ENCODE peak calls at places on chromosomes 11 and 22, in six cellular contexts. One of them, this sample, is unnamed.

GRCh38 chr11:43515090-43515489 is 156.4 kb downstream of the TTC17 start:
- DNase-seq in GM12878: no peak
- DNase-seq in GM23338: peak
- DNase-seq in HepG2: peak
- DNase-seq in H1: no peak
- DNase-seq in WTC11: peak
- DNase-seq in this sample: peak

GRCh38 chr11:70526116-70527045 is 128.1 kb downstream of the CTTN start:
- DNase-seq in HepG2: no peak
- DNase-seq in WTC11: no peak
- DNase-seq in H1: no peak
- DNase-seq in GM23338: no peak
- DNase-seq in GM12878: no peak
- DNase-seq in this sample: no peak

GRCh38 chr11:31045335-31045734 is 324.2 kb downstream of the DCDC1 start:
- DNase-seq in GM12878: no peak
- DNase-seq in GM23338: peak
- DNase-seq in H1: no peak
- DNase-seq in WTC11: no peak
- DNase-seq in HepG2: peak
- DNase-seq in this sample: no peak

GRCh38 chr11:133040289-133040893 is 491.9 kb downstream of the OPCML start:
- DNase-seq in WTC11: no peak
- DNase-seq in H1: peak
- DNase-seq in GM23338: no peak
- DNase-seq in GM12878: no peak
- DNase-seq in HepG2: no peak
- DNase-seq in this sample: no peak

GRCh38 chr11:1857064-1857463 is 4.2 kb downstream of the LSP1 start:
- DNase-seq in HepG2: no peak
- DNase-seq in H1: no peak
- DNase-seq in GM12878: no peak
- DNase-seq in GM23338: no peak
- DNase-seq in WTC11: no peak
- DNase-seq in this sample: no peak

GRCh38 chr11:46127150-46127638 is 5.9 kb upstream of the PHF21A start:
- DNase-seq in GM12878: no peak
- DNase-seq in WTC11: no peak
- DNase-seq in HepG2: peak
- DNase-seq in H1: no peak
- DNase-seq in GM23338: peak
- DNase-seq in this sample: peak

GRCh38 chr11:72595292-72595684 is 78.9 kb downstream of the PDE2A start:
- DNase-seq in WTC11: no peak
- DNase-seq in GM12878: no peak
- DNase-seq in HepG2: no peak
- DNase-seq in GM23338: peak
- DNase-seq in H1: no peak
- DNase-seq in this sample: no peak

GRCh38 chr11:97567801-97568200 is 1178.0 kb downstream of the JRKL start:
- DNase-seq in WTC11: no peak
- DNase-seq in HepG2: no peak
- DNase-seq in GM12878: no peak
- DNase-seq in H1: no peak
- DNase-seq in GM23338: no peak
- DNase-seq in this sample: no peak

GRCh38 chr11:12159351-12160099 is 49.1 kb downstream of the MICAL2 start:
- DNase-seq in GM12878: no peak
- DNase-seq in GM23338: no peak
- DNase-seq in H1: no peak
- DNase-seq in WTC11: no peak
- DNase-seq in HepG2: no peak
- DNase-seq in this sample: no peak

GRCh38 chr22:42272431-42273004 is 2.1 kb upstream of the TCF20 start:
- DNase-seq in GM12878: no peak
- DNase-seq in HepG2: no peak
- DNase-seq in H1: no peak
- DNase-seq in GM23338: no peak
- DNase-seq in WTC11: no peak
- DNase-seq in this sample: no peak

GRCh38 chr11:35486934-35487333 is 38.5 kb downstream of the PAMR1 start:
- DNase-seq in WTC11: no peak
- DNase-seq in HepG2: no peak
- DNase-seq in H1: no peak
- DNase-seq in GM23338: no peak
- DNase-seq in GM12878: no peak
- DNase-seq in this sample: no peak

GRCh38 chr11:35486446-35486845 is 39.0 kb downstream of the PAMR1 start:
- DNase-seq in HepG2: no peak
- DNase-seq in WTC11: no peak
- DNase-seq in GM23338: no peak
- DNase-seq in H1: no peak
- DNase-seq in GM12878: no peak
- DNase-seq in this sample: no peak

GRCh38 chr11:35488117-35488516 is 37.3 kb downstream of the PAMR1 start:
- DNase-seq in GM23338: no peak
- DNase-seq in HepG2: no peak
- DNase-seq in GM12878: no peak
- DNase-seq in H1: no peak
- DNase-seq in WTC11: no peak
- DNase-seq in this sample: no peak

GRCh38 chr11:35485656-35486318 is 39.6 kb downstream of the PAMR1 start:
- DNase-seq in GM23338: peak
- DNase-seq in H1: peak
- DNase-seq in WTC11: peak
- DNase-seq in HepG2: peak
- DNase-seq in GM12878: peak
- DNase-seq in this sample: peak

DNA sequence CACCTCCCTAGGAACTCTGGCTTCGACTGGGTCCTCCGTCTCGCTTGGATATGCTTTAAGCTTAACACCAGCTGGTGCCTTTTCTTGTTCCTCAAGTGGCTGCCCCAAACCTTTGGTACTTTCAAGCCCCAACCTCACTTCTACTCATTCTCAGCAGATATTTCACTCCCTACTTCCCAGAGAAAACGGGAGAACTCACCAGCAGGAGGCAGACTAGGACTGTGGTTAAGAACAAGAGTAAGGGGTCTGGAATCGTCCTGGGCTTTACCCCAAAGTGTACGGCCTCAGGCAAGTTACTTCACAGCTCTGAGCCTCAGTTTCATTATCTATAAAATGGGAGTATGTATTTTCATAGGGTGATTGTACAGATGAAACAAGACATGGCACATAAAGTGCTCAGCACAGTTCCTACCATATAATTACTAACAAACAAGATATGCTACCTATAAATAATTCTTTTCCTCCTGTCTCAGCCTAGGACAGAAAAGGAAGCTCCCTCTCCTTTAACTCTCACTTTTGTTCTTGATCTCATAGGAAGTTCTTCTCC is 37.8 kb downstream of the PAMR1 start:
- DNase-seq in GM23338: peak
- DNase-seq in GM12878: no peak
- DNase-seq in H1: peak
- DNase-seq in WTC11: peak
- DNase-seq in HepG2: peak
- DNase-seq in this sample: peak
- TF ChIP-seq CREB1 in GM23338: no peak
- TF ChIP-seq CREB1 in GM12878: no peak
- TF ChIP-seq CREB1 in H1: no peak
- TF ChIP-seq CREB1 in WTC11: no peak
- TF ChIP-seq CREB1 in HepG2: no peak
- TF ChIP-seq CREB1 in this sample: no peak

DNA sequence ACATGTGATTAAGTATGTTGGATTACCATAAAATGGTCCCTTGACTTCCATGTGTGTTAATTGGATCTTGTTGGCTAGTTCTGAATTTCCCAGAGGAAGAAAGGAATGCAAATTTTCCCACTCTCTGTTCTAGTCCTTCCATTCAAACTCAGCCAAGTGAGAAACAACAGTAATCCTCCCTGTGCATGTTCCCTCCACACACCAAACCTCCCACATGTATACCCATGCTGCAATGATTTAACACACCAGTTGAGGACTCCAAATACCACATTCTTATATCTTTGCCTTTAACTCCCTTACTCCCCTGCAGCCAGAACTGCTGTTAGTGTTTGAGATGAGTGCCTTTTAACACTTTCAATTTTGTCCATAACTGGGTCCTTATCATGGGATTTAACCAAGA is 1158.9 kb downstream of the DLG2 start:
- DNase-seq in H1: no peak
- DNase-seq in WTC11: no peak
- DNase-seq in GM23338: no peak
- DNase-seq in HepG2: no peak
- DNase-seq in GM12878: no peak
- DNase-seq in this sample: no peak
- TF ChIP-seq CREB1 in H1: no peak
- TF ChIP-seq CREB1 in WTC11: no peak
- TF ChIP-seq CREB1 in GM23338: no peak
- TF ChIP-seq CREB1 in HepG2: no peak
- TF ChIP-seq CREB1 in GM12878: no peak
- TF ChIP-seq CREB1 in this sample: no peak

GRCh38 chr22:44155115-44155514 is 25.6 kb upstream of the PARVG start:
- DNase-seq in GM23338: no peak
- DNase-seq in H1: no peak
- DNase-seq in HepG2: no peak
- DNase-seq in GM12878: no peak
- DNase-seq in WTC11: no peak
- DNase-seq in this sample: no peak

GRCh38 chr22:44153705-44154104 is 27.0 kb upstream of the PARVG start:
- DNase-seq in H1: no peak
- DNase-seq in GM12878: no peak
- DNase-seq in HepG2: no peak
- DNase-seq in WTC11: no peak
- DNase-seq in GM23338: no peak
- DNase-seq in this sample: no peak

GRCh38 chr22:44154431-44154942 is 26.2 kb upstream of the PARVG start:
- DNase-seq in WTC11: no peak
- DNase-seq in GM23338: no peak
- DNase-seq in GM12878: peak
- DNase-seq in H1: no peak
- DNase-seq in HepG2: no peak
- DNase-seq in this sample: no peak

GRCh38 chr22:44147821-44148574 is 32.7 kb upstream of the PARVG start:
- DNase-seq in HepG2: no peak
- DNase-seq in WTC11: peak
- DNase-seq in GM23338: peak
- DNase-seq in GM12878: no peak
- DNase-seq in H1: peak
- DNase-seq in this sample: no peak

DNA sequence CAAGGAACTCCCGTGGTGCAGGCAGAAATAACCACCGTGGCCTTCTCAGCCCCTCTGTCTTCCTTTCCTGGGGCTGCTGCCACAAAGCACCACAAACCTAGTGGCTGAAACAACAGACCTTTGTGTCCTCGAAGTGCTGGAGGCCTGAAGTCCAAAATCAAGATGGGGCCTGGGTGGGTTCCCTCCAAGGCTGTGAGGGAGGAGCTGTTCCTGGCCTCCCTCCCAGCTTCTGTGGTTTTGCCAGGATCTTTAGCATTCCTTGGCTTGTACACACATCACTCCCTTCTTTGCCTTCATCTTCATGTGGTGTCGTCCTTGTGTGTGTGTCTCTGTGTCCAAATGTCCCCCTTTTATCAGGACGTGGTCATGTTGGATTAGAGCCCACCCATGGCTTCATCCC is 29.1 kb upstream of the PARVG start:
- DNase-seq in GM23338: no peak
- DNase-seq in H1: no peak
- DNase-seq in HepG2: no peak
- DNase-seq in WTC11: no peak
- DNase-seq in GM12878: no peak
- DNase-seq in this sample: no peak
- TF ChIP-seq CREB1 in GM23338: no peak
- TF ChIP-seq CREB1 in H1: no peak
- TF ChIP-seq CREB1 in HepG2: no peak
- TF ChIP-seq CREB1 in WTC11: no peak
- TF ChIP-seq CREB1 in GM12878: no peak
- TF ChIP-seq CREB1 in this sample: no peak

GRCh38 chr11:78742430-78742829 is 167.8 kb upstream of the NARS2 start:
- DNase-seq in GM12878: no peak
- DNase-seq in GM23338: no peak
- DNase-seq in WTC11: no peak
- DNase-seq in H1: no peak
- DNase-seq in HepG2: no peak
- DNase-seq in this sample: no peak
- TF ChIP-seq CREB1 in GM12878: no peak
- TF ChIP-seq CREB1 in GM23338: no peak
- TF ChIP-seq CREB1 in WTC11: no peak
- TF ChIP-seq CREB1 in H1: no peak
- TF ChIP-seq CREB1 in HepG2: no peak
- TF ChIP-seq CREB1 in this sample: no peak

DNA sequence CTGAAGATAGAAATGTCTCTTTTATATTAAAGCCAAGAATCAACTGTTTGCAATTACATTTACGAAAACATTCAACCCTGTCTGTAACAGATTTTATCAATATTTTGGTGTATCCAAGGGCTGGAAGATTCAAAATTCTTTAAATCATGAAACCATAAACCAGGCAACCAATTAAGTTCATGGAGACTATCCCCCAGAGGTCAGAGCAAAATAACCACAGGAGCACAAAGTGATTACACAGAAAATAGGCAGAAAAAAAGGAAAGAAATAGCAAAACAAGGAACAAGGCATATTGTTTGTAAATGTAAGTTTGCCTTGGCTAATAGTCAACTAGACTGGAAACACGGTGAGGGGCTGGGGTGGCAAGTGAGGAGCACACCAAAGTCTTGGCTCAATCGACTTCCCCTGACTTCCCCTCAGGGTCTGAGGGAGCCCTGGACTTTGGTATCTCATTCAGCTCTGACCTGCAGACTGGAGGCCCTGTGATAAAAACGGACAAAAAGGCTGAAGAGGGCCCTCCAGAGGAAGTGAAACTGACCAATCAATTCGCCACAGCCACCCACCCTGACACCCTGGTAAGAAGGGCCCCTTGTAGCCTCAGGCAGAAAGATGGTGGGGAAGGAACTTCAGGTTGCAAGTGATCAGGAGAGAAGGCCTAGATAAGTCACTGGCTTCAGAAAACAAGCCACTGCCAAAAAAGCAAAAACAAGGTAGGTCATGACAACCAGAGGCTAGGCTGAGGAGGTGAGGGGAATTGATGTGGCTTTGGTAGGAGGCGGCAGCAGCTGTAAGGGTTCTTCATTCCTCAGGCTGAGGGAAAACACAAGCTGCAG is 1.9 kb downstream of the SIK3 start:
- DNase-seq in H1: peak
- DNase-seq in GM23338: peak
- DNase-seq in GM12878: peak
- DNase-seq in WTC11: peak
- DNase-seq in HepG2: peak
- DNase-seq in this sample: peak
- TF ChIP-seq CREB1 in H1: no peak
- TF ChIP-seq CREB1 in GM23338: no peak
- TF ChIP-seq CREB1 in GM12878: no peak
- TF ChIP-seq CREB1 in WTC11: no peak
- TF ChIP-seq CREB1 in HepG2: no peak
- TF ChIP-seq CREB1 in this sample: no peak

GRCh38 chr11:104618949-104619348 is 279.3 kb downstream of the CASP12 start:
- DNase-seq in GM12878: no peak
- DNase-seq in WTC11: no peak
- DNase-seq in HepG2: no peak
- DNase-seq in GM23338: no peak
- DNase-seq in H1: no peak
- DNase-seq in this sample: no peak
- TF ChIP-seq CREB1 in GM12878: no peak
- TF ChIP-seq CREB1 in WTC11: no peak
- TF ChIP-seq CREB1 in HepG2: no peak
- TF ChIP-seq CREB1 in GM23338: no peak
- TF ChIP-seq CREB1 in H1: no peak
- TF ChIP-seq CREB1 in this sample: no peak

This sample was measured in K562.